ENCODE peak calls at places on chromosomes 1 and 21, in four cellular contexts. One of them, this sample, is unnamed.

GRCh38 chr1:153962088-153963029 is 978 bp downstream of the SLC39A1 start:
- DNase-seq in H1: no peak
- DNase-seq in NT2/D1: no peak
- DNase-seq in GM12878: no peak
- DNase-seq in this sample: no peak

GRCh38 chr1:44390277-44390676 is 14.8 kb upstream of the RNF220 start:
- DNase-seq in H1: no peak
- DNase-seq in NT2/D1: no peak
- DNase-seq in GM12878: no peak
- DNase-seq in this sample: no peak

GRCh38 chr1:51344602-51345299 is 14.4 kb upstream of the TTC39A start:
- DNase-seq in H1: no peak
- DNase-seq in NT2/D1: no peak
- DNase-seq in GM12878: no peak
- DNase-seq in this sample: no peak

GRCh38 chr1:222889445-222889844 is 74.6 kb downstream of the DISP1 start:
- DNase-seq in H1: no peak
- DNase-seq in NT2/D1: no peak
- DNase-seq in GM12878: no peak
- DNase-seq in this sample: no peak

GRCh38 chr1:177392336-177392735 is 221.6 kb downstream of the BRINP2 start:
- DNase-seq in H1: no peak
- DNase-seq in NT2/D1: no peak
- DNase-seq in GM12878: no peak
- DNase-seq in this sample: no peak

GRCh38 chr21:20701235-20701634 is 297.0 kb upstream of the NCAM2 start:
- DNase-seq in H1: no peak
- DNase-seq in NT2/D1: no peak
- DNase-seq in GM12878: no peak
- DNase-seq in this sample: no peak

GRCh38 chr1:29641921-29642320 is 405.6 kb downstream of the PTPRU start:
- DNase-seq in H1: no peak
- DNase-seq in NT2/D1: no peak
- DNase-seq in GM12878: no peak
- DNase-seq in this sample: no peak

GRCh38 chr1:46084553-46085448 is 47.6 kb downstream of the PIK3R3 start:
- DNase-seq in H1: no peak
- DNase-seq in NT2/D1: no peak
- DNase-seq in GM12878: no peak
- DNase-seq in this sample: no peak

GRCh38 chr1:199780948-199781347 is 246.6 kb upstream of the NR5A2 start:
- DNase-seq in H1: no peak
- DNase-seq in NT2/D1: no peak
- DNase-seq in GM12878: no peak
- DNase-seq in this sample: no peak

GRCh38 chr1:175853681-175854080 is 110.3 kb upstream of the TNR start:
- DNase-seq in H1: no peak
- DNase-seq in NT2/D1: no peak
- DNase-seq in GM12878: no peak
- DNase-seq in this sample: no peak

GRCh38 chr1:175862418-175862817 is 119.0 kb upstream of the TNR start:
- DNase-seq in H1: no peak
- DNase-seq in NT2/D1: no peak
- DNase-seq in GM12878: no peak
- DNase-seq in this sample: no peak

GRCh38 chr1:175861641-175862367 is 118.4 kb upstream of the TNR start:
- DNase-seq in H1: no peak
- DNase-seq in NT2/D1: no peak
- DNase-seq in GM12878: no peak
- DNase-seq in this sample: no peak

GRCh38 chr1:175863291-175864050 is 120.1 kb upstream of the TNR start:
- DNase-seq in H1: no peak
- DNase-seq in NT2/D1: no peak
- DNase-seq in GM12878: no peak
- DNase-seq in this sample: no peak

DNA sequence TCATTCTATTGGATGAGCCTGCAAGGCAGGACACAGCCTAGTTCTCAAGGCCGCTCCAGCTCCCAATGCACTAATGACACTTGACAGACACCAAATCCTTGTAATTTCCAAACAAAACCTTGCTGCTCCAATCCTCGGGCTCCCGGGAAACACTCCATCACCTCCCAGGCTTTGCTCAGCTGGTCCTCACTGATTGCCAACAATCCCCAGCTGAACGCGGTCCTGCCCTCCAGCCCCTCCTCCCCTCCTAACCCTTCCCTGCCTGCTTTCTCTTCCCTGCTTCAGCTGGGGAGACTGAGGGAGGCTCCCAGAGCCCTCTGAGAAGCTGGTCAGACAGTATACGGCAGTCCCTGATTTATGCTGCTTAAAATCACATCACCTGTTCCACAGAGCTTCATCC is 114.4 kb upstream of the TNR start:
- DNase-seq in H1: no peak
- DNase-seq in NT2/D1: no peak
- DNase-seq in GM12878: no peak
- DNase-seq in this sample: no peak
- TF ChIP-seq SUZ12 in H1: no peak
- TF ChIP-seq SUZ12 in NT2/D1: no peak
- TF ChIP-seq SUZ12 in GM12878: no peak
- TF ChIP-seq SUZ12 in this sample: no peak

DNA sequence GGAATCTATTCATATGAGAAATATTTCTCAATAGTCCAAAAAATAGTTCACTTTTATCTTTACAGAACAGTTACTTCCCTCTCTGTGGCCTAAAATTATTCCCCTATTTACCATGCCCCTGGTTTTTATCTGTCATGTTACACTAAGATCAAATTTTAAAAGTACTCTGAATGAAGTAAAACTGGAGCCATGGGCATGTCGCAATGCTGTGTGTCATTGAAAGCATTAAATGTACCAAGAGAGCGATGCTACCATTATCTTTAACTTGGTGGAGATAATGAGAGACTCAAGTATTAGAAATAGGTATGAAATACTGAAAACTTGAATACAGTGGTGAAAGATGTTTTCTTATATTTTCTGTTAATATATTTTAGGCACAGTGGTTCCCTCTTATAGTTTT is 146.1 kb downstream of the KCNT2 start:
- DNase-seq in H1: no peak
- DNase-seq in NT2/D1: no peak
- DNase-seq in GM12878: no peak
- DNase-seq in this sample: no peak
- TF ChIP-seq SUZ12 in H1: no peak
- TF ChIP-seq SUZ12 in NT2/D1: no peak
- TF ChIP-seq SUZ12 in GM12878: no peak
- TF ChIP-seq SUZ12 in this sample: no peak

DNA sequence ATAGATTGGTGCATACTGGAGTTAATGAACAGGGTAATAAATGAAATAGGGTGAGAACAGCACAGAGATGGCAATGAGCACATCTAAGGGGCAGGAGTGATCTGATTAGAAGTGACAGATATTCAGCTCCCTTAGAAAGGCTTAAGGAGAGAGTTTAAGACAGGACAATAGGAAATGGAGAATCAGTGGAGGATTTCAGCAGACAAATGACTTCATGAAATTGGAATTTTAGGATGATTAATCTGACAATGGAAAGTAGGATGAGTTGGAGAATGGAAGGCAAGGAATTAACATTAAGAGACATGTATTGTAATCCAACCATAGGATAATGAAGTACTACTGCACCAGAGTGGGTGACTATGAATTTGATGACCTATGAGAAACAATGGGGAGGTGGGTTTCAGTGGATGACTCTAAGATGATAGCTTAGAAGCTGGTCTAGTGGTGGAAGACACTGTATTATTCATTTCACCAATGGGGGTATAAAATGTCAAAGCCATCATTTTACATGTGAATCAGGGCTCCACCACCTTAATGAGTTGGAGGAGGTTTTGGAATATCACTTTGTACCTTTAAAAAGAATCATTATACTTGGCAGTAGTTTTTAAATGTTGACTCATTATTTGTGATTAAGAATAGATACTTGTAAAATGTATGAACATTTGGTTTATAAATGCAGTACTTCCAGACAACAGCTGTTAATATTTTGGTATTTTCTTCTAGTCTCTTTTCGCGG is 139.1 kb downstream of the PLA2G4A start:
- DNase-seq in H1: no peak
- DNase-seq in NT2/D1: peak
- DNase-seq in GM12878: no peak
- DNase-seq in this sample: no peak
- TF ChIP-seq SUZ12 in H1: no peak
- TF ChIP-seq SUZ12 in NT2/D1: no peak
- TF ChIP-seq SUZ12 in GM12878: no peak
- TF ChIP-seq SUZ12 in this sample: no peak

GRCh38 chr1:118483245-118484006 is 298.4 kb upstream of the SPAG17 start:
- DNase-seq in H1: peak
- DNase-seq in NT2/D1: no peak
- DNase-seq in GM12878: no peak
- DNase-seq in this sample: no peak

GRCh38 chr1:118481091-118481490 is 296.1 kb upstream of the SPAG17 start:
- DNase-seq in H1: no peak
- DNase-seq in NT2/D1: no peak
- DNase-seq in GM12878: no peak
- DNase-seq in this sample: no peak

GRCh38 chr1:118484893-118485292 is 299.9 kb upstream of the SPAG17 start:
- DNase-seq in H1: no peak
- DNase-seq in NT2/D1: no peak
- DNase-seq in GM12878: no peak
- DNase-seq in this sample: no peak

DNA sequence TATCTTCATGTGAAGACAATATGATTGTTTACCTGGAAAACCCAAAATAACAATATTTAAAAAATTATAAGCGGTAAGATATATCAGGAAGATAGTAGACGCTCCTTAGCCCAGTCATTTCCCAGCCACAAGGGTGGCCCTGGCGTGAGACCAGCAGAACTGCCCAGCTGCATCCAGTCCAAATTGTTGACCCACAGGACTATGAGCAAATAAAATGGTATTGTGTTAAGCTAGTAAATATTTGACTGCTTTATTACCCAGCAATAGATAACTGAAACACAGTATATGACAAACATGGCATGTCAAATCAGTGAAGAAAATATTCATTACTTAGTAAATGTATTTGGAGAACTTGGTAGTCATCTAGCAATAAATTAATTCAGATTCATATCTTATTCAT is 294.3 kb upstream of the SPAG17 start:
- DNase-seq in H1: no peak
- DNase-seq in NT2/D1: no peak
- DNase-seq in GM12878: no peak
- DNase-seq in this sample: no peak
- TF ChIP-seq SUZ12 in H1: no peak
- TF ChIP-seq SUZ12 in NT2/D1: no peak
- TF ChIP-seq SUZ12 in GM12878: no peak
- TF ChIP-seq SUZ12 in this sample: no peak

GRCh38 chr1:109538827-109539555 is 681 bp upstream of the GPR61 start:
- DNase-seq in H1: no peak
- DNase-seq in NT2/D1: no peak
- DNase-seq in GM12878: no peak
- DNase-seq in this sample: no peak

GRCh38 chr1:109543283-109543987 is 3.8 kb downstream of the GPR61 start:
- DNase-seq in H1: no peak
- DNase-seq in NT2/D1: no peak
- DNase-seq in GM12878: no peak
- DNase-seq in this sample: no peak

GRCh38 chr1:109542657-109543056 is 3.0 kb downstream of the GPR61 start:
- DNase-seq in H1: no peak
- DNase-seq in NT2/D1: no peak
- DNase-seq in GM12878: no peak
- DNase-seq in this sample: no peak

GRCh38 chr1:109539676-109540075 is at the start of gene GPR61:
- DNase-seq in H1: no peak
- DNase-seq in NT2/D1: no peak
- DNase-seq in GM12878: no peak
- DNase-seq in this sample: no peak

DNA sequence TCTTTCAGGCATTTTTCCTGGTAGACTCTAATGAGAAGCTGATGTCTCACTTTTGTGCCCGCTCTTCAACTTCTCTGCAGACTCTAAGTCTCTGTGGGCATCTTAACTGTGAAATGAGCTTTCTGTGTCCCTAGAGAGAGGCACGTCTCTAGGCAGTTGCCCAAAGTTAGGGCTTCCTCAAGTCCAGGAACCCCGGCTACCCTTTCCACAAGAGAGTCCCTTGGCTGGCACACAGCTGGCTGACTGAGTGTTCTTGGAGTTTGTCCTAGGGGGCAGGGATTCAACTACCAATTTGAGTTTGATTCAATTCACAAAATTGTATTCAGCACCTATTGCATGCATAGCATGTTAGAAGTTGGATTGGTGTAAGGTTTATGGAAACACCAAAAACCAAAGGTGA is 1.4 kb downstream of the GPR61 start:
- DNase-seq in H1: no peak
- DNase-seq in NT2/D1: no peak
- DNase-seq in GM12878: no peak
- DNase-seq in this sample: no peak
- TF ChIP-seq SUZ12 in H1: no peak
- TF ChIP-seq SUZ12 in NT2/D1: no peak
- TF ChIP-seq SUZ12 in GM12878: no peak
- TF ChIP-seq SUZ12 in this sample: no peak

GRCh38 chr1:216815239-216815955 is 92.2 kb upstream of the ESRRG start:
- DNase-seq in H1: no peak
- DNase-seq in NT2/D1: no peak
- DNase-seq in GM12878: no peak
- DNase-seq in this sample: no peak
- TF ChIP-seq SUZ12 in H1: no peak
- TF ChIP-seq SUZ12 in NT2/D1: no peak
- TF ChIP-seq SUZ12 in GM12878: no peak
- TF ChIP-seq SUZ12 in this sample: no peak

DNA sequence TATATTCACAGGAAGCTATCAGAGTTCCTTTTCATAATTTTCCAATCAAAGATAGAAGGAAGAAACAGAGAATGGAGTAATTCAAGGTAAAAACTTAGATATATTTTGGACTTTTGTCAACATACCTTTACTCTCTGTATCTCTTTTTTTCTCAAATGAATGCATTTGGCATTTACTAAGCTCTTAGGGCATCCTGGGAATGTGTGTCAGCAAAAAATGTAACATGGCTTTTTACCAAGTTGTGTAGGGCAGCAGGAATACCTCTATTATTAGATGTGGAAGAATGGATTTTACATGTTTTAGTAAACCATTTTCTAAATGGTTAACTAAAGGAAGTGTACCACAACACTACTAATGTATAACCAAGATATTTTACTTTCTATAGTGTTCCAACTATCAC is 4.2 kb upstream of the COL11A1 start:
- DNase-seq in H1: no peak
- DNase-seq in NT2/D1: no peak
- DNase-seq in GM12878: no peak
- DNase-seq in this sample: no peak
- TF ChIP-seq SUZ12 in H1: no peak
- TF ChIP-seq SUZ12 in NT2/D1: no peak
- TF ChIP-seq SUZ12 in GM12878: no peak
- TF ChIP-seq SUZ12 in this sample: no peak

DNA sequence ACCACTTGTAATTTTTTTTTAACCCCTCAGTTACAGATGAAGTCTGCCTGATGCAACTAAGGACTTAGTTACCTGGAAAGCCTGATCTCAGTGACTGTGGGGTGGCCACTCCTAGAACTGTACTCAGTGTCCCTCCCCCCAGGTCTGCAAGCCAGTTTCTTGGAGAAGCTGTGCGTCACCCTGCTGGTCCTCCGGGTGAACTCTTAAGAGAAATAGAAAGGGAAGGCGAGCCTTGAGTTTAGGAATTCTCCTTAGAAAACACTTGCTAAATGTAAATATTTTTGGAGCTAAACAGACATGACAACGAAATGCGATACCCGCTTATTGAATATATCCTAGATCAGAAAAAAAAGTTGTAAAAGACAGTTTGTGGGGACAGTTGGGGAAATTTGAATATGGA is 730 bp downstream of the SLC16A4 start:
- DNase-seq in H1: no peak
- DNase-seq in NT2/D1: no peak
- DNase-seq in GM12878: no peak
- DNase-seq in this sample: peak
- TF ChIP-seq SUZ12 in H1: no peak
- TF ChIP-seq SUZ12 in NT2/D1: no peak
- TF ChIP-seq SUZ12 in GM12878: no peak
- TF ChIP-seq SUZ12 in this sample: no peak

This sample was measured in HEK293T.